ENCODE peak calls at places on chromosomes 11 and 22, in five cellular contexts. One of them, this sample, is unnamed.

GRCh38 chr22:38417252-38418060 is 37.5 kb downstream of the KCNJ4 start:
- DNase-seq in IMR-90: no peak
- DNase-seq in SK-N-SH: no peak
- DNase-seq in K562: no peak
- DNase-seq in fibroblast of lung: no peak
- DNase-seq in this sample: peak

GRCh38 chr22:48084749-48085090 is 1322.3 kb downstream of the TBC1D22A start:
- DNase-seq in IMR-90: no peak
- DNase-seq in SK-N-SH: no peak
- DNase-seq in K562: no peak
- DNase-seq in fibroblast of lung: no peak
- DNase-seq in this sample: peak

GRCh38 chr11:21888814-21889213 is 304.1 kb upstream of the ANO5 start:
- DNase-seq in IMR-90: no peak
- DNase-seq in SK-N-SH: no peak
- DNase-seq in K562: no peak
- DNase-seq in fibroblast of lung: peak
- DNase-seq in this sample: no peak

GRCh38 chr11:74013141-74013540 is 4.3 kb upstream of the UCP3 start:
- DNase-seq in IMR-90: no peak
- DNase-seq in SK-N-SH: no peak
- DNase-seq in K562: no peak
- DNase-seq in fibroblast of lung: no peak
- DNase-seq in this sample: no peak

GRCh38 chr11:119509969-119510401 is 87.0 kb upstream of the THY1 start:
- DNase-seq in IMR-90: peak
- DNase-seq in SK-N-SH: no peak
- DNase-seq in K562: no peak
- DNase-seq in fibroblast of lung: peak
- DNase-seq in this sample: peak

GRCh38 chr11:36452987-36453386 is 57.1 kb downstream of the TRAF6 start:
- DNase-seq in IMR-90: no peak
- DNase-seq in SK-N-SH: no peak
- DNase-seq in K562: no peak
- DNase-seq in fibroblast of lung: no peak
- DNase-seq in this sample: no peak

GRCh38 chr11:126465573-126466287 is 110.2 kb downstream of the ST3GAL4 start:
- DNase-seq in IMR-90: no peak
- DNase-seq in SK-N-SH: peak
- DNase-seq in K562: no peak
- DNase-seq in fibroblast of lung: no peak
- DNase-seq in this sample: peak

GRCh38 chr11:70948855-70949551 is 303.4 kb downstream of the SHANK2 start:
- DNase-seq in IMR-90: no peak
- DNase-seq in SK-N-SH: peak
- DNase-seq in K562: no peak
- DNase-seq in fibroblast of lung: no peak
- DNase-seq in this sample: peak

GRCh38 chr22:45096256-45096907 is 67.3 kb upstream of the NUP50 start:
- DNase-seq in IMR-90: peak
- DNase-seq in SK-N-SH: peak
- DNase-seq in K562: peak
- DNase-seq in fibroblast of lung: peak
- DNase-seq in this sample: peak

GRCh38 chr22:46201059-46201757 is 48.9 kb downstream of the CDPF1 start:
- DNase-seq in IMR-90: no peak
- DNase-seq in SK-N-SH: no peak
- DNase-seq in K562: no peak
- DNase-seq in fibroblast of lung: no peak
- DNase-seq in this sample: no peak

GRCh38 chr11:118219244-118219643 is 5.6 kb downstream of the JAML start:
- DNase-seq in IMR-90: no peak
- DNase-seq in SK-N-SH: no peak
- DNase-seq in K562: no peak
- DNase-seq in fibroblast of lung: no peak
- DNase-seq in this sample: no peak

GRCh38 chr11:326592-326841 is 5.9 kb upstream of the IFITM3 start:
- DNase-seq in IMR-90: no peak
- DNase-seq in SK-N-SH: peak
- DNase-seq in K562: no peak
- DNase-seq in fibroblast of lung: no peak
- DNase-seq in this sample: no peak
- H3K4me3 ChIP-seq in IMR-90: no peak
- H3K4me3 ChIP-seq in SK-N-SH: no peak
- H3K4me3 ChIP-seq in K562: peak
- H3K4me3 ChIP-seq in fibroblast of lung: no peak
- H3K4me3 ChIP-seq in this sample: no peak

DNA sequence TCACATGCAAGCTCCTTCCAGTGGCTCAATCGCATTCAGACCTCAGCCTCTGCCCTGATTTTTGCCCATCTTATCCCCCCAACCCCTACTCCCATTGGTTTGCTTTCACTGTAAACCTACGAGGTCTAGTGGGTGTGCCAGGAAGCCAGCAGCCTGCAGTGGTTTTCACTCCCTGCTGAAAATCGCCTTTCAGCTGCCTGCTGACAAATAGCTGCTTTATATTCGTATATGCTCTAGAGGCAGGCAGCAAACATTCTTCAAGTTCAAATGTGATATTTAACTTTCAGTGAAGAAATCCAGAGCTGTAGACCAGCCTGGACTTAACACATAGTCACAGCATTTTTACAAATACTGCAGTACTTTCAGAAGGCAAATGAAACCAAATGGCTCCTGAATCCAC is 92.8 kb upstream of the APOA1 start:
- DNase-seq in IMR-90: peak
- DNase-seq in SK-N-SH: no peak
- DNase-seq in K562: no peak
- DNase-seq in fibroblast of lung: peak
- DNase-seq in this sample: no peak
- H3K9ac ChIP-seq in IMR-90: no peak
- H3K9ac ChIP-seq in SK-N-SH: no peak
- H3K9ac ChIP-seq in K562: no peak
- H3K9ac ChIP-seq in fibroblast of lung: no peak
- H3K9ac ChIP-seq in this sample: no peak

GRCh38 chr11:64643258-64643881 is 52.4 kb downstream of the SLC22A12 start:
- DNase-seq in IMR-90: no peak
- DNase-seq in SK-N-SH: peak
- DNase-seq in K562: peak
- DNase-seq in fibroblast of lung: no peak
- DNase-seq in this sample: no peak

GRCh38 chr11:64642876-64643257 is 51.8 kb downstream of the SLC22A12 start:
- DNase-seq in IMR-90: no peak
- DNase-seq in SK-N-SH: no peak
- DNase-seq in K562: no peak
- DNase-seq in fibroblast of lung: no peak
- DNase-seq in this sample: no peak

GRCh38 chr11:64639885-64640284 is 48.9 kb downstream of the SLC22A12 start:
- DNase-seq in IMR-90: no peak
- DNase-seq in SK-N-SH: no peak
- DNase-seq in K562: no peak
- DNase-seq in fibroblast of lung: no peak
- DNase-seq in this sample: no peak

GRCh38 chr11:64642418-64642735 is 51.4 kb downstream of the SLC22A12 start:
- DNase-seq in IMR-90: no peak
- DNase-seq in SK-N-SH: no peak
- DNase-seq in K562: no peak
- DNase-seq in fibroblast of lung: no peak
- DNase-seq in this sample: no peak

DNA sequence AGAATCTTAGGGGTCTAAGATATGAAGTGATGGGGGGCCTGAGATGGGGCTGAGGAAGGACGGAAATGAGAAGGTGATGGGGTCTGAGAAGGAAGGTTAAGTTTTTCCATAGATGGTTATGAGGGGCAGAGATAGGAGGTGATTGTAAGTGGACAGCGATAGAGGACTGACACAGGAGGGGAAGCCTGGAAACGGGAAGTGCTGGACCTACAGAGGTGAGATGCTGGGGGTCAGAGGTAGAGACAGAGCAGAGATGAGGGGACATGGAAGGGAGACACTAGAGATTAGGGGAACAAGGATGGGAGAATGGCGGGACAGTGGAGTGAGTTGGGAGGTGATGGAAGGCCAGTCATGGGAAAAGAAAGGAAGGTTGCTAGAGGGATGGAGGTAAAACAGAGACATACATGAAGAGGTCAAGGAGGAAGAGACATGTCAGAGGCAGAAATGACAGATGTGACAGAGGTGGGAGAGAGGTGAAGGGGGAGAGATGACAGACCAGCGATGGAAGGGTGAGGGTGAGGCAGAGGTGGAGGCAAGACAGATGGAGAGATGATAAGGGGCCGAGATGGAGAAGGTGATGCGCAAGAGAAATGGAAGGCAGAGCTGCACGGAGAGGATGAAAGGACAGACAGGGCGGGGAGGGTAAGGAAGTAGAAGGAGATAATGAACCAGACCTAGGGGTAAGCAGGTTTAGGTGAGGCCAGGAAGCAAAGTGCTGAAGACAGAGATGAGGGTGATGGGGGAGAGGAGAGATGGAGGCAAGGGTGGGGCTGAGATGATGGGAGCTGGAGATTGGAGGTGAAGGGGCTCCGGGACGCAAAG is 50.8 kb downstream of the SLC22A12 start:
- DNase-seq in IMR-90: no peak
- DNase-seq in SK-N-SH: no peak
- DNase-seq in K562: no peak
- DNase-seq in fibroblast of lung: no peak
- DNase-seq in this sample: no peak
- H3K4me3 ChIP-seq in IMR-90: no peak
- H3K4me3 ChIP-seq in SK-N-SH: no peak
- H3K4me3 ChIP-seq in K562: no peak
- H3K4me3 ChIP-seq in fibroblast of lung: no peak
- H3K4me3 ChIP-seq in this sample: no peak

DNA sequence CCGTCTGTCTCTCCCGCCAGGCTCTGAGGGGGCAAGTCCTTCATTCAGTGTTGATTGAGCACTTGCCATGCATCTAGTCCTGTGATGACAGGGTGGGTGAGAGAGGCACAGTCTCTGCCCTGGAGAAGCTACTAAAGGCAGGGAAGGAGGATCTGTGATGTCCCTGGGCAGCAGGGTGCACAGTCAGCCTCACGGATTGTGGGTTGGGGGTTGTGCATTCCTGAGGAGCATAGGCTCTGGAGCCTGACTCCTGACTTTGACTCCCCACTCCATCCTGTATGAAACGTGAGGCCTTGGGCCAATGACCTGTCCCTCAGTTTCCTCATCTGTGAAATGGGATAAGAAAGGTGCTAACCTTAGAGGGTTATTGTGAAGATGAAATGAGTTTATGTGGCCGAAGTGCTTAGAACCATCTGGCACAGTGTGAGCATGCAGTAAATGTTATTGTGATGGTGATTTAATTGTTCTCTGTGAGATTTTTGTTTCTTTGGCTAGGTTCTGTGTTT is 4.7 kb downstream of the SLC22A8 start:
- DNase-seq in IMR-90: no peak
- DNase-seq in SK-N-SH: no peak
- DNase-seq in K562: no peak
- DNase-seq in fibroblast of lung: no peak
- DNase-seq in this sample: no peak
- H3K9ac ChIP-seq in IMR-90: no peak
- H3K9ac ChIP-seq in SK-N-SH: no peak
- H3K9ac ChIP-seq in K562: no peak
- H3K9ac ChIP-seq in fibroblast of lung: no peak
- H3K9ac ChIP-seq in this sample: no peak

GRCh38 chr22:23708270-23708669 is 17.5 kb downstream of the RGL4 start:
- DNase-seq in IMR-90: no peak
- DNase-seq in SK-N-SH: no peak
- DNase-seq in K562: no peak
- DNase-seq in fibroblast of lung: no peak
- DNase-seq in this sample: no peak

GRCh38 chr22:23700706-23701105 is 9.9 kb downstream of the RGL4 start:
- DNase-seq in IMR-90: peak
- DNase-seq in SK-N-SH: no peak
- DNase-seq in K562: no peak
- DNase-seq in fibroblast of lung: peak
- DNase-seq in this sample: no peak

GRCh38 chr22:23704829-23705228 is 14.0 kb downstream of the RGL4 start:
- DNase-seq in IMR-90: no peak
- DNase-seq in SK-N-SH: no peak
- DNase-seq in K562: no peak
- DNase-seq in fibroblast of lung: no peak
- DNase-seq in this sample: no peak

GRCh38 chr22:23705358-23705757 is 14.5 kb downstream of the RGL4 start:
- DNase-seq in IMR-90: no peak
- DNase-seq in SK-N-SH: no peak
- DNase-seq in K562: no peak
- DNase-seq in fibroblast of lung: no peak
- DNase-seq in this sample: no peak

GRCh38 chr22:23704062-23704461 is 13.2 kb downstream of the RGL4 start:
- DNase-seq in IMR-90: no peak
- DNase-seq in SK-N-SH: no peak
- DNase-seq in K562: no peak
- DNase-seq in fibroblast of lung: no peak
- DNase-seq in this sample: no peak
- H3K4me3 ChIP-seq in IMR-90: no peak
- H3K4me3 ChIP-seq in SK-N-SH: no peak
- H3K4me3 ChIP-seq in K562: no peak
- H3K4me3 ChIP-seq in fibroblast of lung: no peak
- H3K4me3 ChIP-seq in this sample: no peak

DNA sequence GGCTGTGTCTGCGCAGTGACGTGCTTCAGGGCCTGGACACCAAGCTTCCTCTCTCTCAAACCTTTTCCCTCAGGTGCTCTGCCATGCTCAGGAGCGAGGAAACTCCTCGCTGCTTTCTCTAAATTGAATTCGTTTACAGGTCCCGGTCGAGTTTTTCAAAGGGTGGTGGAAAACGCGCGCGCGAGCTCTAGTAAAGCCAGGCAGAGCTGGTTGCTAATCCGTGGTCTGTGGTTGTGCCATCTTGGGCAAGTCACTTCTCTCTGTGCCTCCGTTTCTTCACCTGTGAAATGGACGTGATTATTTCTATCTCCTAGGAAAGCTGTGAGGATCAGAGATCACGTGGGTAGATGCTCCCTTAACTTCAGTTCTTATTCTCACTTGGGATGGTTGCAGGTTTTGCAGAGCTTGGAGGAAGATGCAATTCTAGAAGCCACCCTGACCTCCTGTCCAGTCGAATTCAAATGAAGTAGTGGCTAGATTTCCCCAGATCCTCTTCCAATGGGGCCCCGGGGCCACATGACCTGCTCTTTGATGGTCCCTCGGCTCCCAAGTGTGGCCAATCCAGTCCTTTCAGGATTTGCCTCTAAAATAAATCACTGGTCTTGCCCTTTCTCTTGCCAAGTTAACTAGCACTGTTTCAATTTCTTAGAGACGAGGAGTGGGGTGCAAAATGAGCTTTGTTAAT is 10.5 kb upstream of the ALX4 start:
- DNase-seq in IMR-90: no peak
- DNase-seq in SK-N-SH: no peak
- DNase-seq in K562: no peak
- DNase-seq in fibroblast of lung: no peak
- DNase-seq in this sample: no peak
- H3K9ac ChIP-seq in IMR-90: no peak
- H3K9ac ChIP-seq in SK-N-SH: no peak
- H3K9ac ChIP-seq in K562: peak
- H3K9ac ChIP-seq in fibroblast of lung: no peak
- H3K9ac ChIP-seq in this sample: no peak

This sample was measured in Karpas-422.